ENCODE peak calls at places on chromosome 7, in six cellular contexts. I is HepG2, L is K562, K is suprapubic skin, A is stomach, X is GM12878. Z is an unnamed sample.

GRCh38 chr7:91352091-91352490 is 87.9 kb downstream of the FZD1 start:
- DNase-seq in L (no peak), A (no peak), X (no peak), K (no peak), I (no peak), Z (no peak)

GRCh38 chr7:131652934-131653333 is 96.5 kb upstream of the PODXL start:
- DNase-seq in K (no peak), L (no peak), X (no peak), A (no peak), I (no peak), Z (no peak)

GRCh38 chr7:2821161-2821841 is 22.8 kb downstream of the GNA12 start:
- DNase-seq in I (no peak), X (peak; percentile 53), A (no peak), L (no peak), K (no peak), Z (no peak)

GRCh38 chr7:98221611-98222532 is 10.6 kb downstream of the BHLHA15 start:
- DNase-seq in K (no peak), A (no peak), I (no peak), L (no peak), X (no peak), Z (no peak)

GRCh38 chr7:96823274-96823673 is 113.6 kb upstream of the SEM1 start:
- DNase-seq in I (no peak), K (no peak), A (no peak), L (no peak), X (no peak), Z (no peak)

GRCh38 chr7:80231719-80232118 is 97.1 kb downstream of the GNAI1 start:
- DNase-seq in X (no peak), L (no peak), A (no peak), K (no peak), I (no peak), Z (no peak)

GRCh38 chr7:148014473-148014872 is 576.1 kb upstream of the C7orf33 start:
- DNase-seq in K (no peak), L (no peak), X (no peak), I (no peak), A (no peak), Z (no peak)

GRCh38 chr7:148700693-148701092 is 2.0 kb downstream of the CUL1 start:
- DNase-seq in L (peak; percentile 60), X (no peak), I (no peak), A (no peak), K (no peak), Z (no peak)

GRCh38 chr7:25926891-25927625 is 224.9 kb upstream of the NFE2L3 start:
- DNase-seq in I (no peak), K (no peak), A (no peak), L (no peak), X (no peak), Z (no peak)

GRCh38 chr7:45145881-45146280 is 11.7 kb upstream of the RAMP3 start:
- DNase-seq in L (no peak), K (peak; percentile 62), A (no peak), I (no peak), X (no peak), Z (no peak)

GRCh38 chr7:6691103-6691502 is 15.6 kb downstream of the ZNF12 start:
- DNase-seq in L (no peak), I (no peak), X (no peak), A (no peak), K (no peak), Z (no peak)

GRCh38 chr7:121084748-121085336 is 96.3 kb downstream of the CPED1 start:
- DNase-seq in A (no peak), K (no peak), X (no peak), L (no peak), I (peak; percentile 24), Z (no peak)

GRCh38 chr7:108147031-108147563 is 16.9 kb upstream of the LAMB4 start:
- DNase-seq in I (no peak), K (no peak), A (no peak), L (no peak), X (no peak), Z (no peak)

GRCh38 chr7:20301311-20301939 is 29.3 kb upstream of the ITGB8 start:
- DNase-seq in L (no peak), X (no peak), A (no peak), I (no peak), K (no peak), Z (no peak)

GRCh38 chr7:65946895-65947294 is 35.1 kb downstream of the GUSB start:
- DNase-seq in L (no peak), K (peak; percentile 55), A (no peak), I (peak; percentile 45), X (no peak), Z (no peak)

GRCh38 chr7:6164491-6164890 is 107.9 kb downstream of the CYTH3 start:
- DNase-seq in I (no peak), L (peak; percentile 46), A (no peak), X (no peak), K (no peak), Z (no peak)

GRCh38 chr7:33300131-33300530 is 170.8 kb downstream of the BBS9 start:
- DNase-seq in A (no peak), K (no peak), L (no peak), I (no peak), X (no peak), Z (no peak)

GRCh38 chr7:157432541-157432956 is 95.7 kb downstream of the DNAJB6 start:
- DNase-seq in A (peak; percentile 24), L (peak; percentile 94), X (no peak), I (no peak), K (peak; percentile 65), Z (no peak)

GRCh38 chr7:20331912-20332317 is 1.2 kb downstream of the ITGB8 start:
- DNase-seq in I (no peak), X (no peak), L (no peak), K (no peak), A (no peak), Z (no peak)

GRCh38 chr7:77425151-77426051 is 9.3 kb upstream of the GSAP start:
- DNase-seq in I (peak; percentile 68), K (no peak), X (no peak), A (no peak), L (no peak), Z (no peak)

GRCh38 chr7:77238703-77239136 is 39.1 kb upstream of the FGL2 start:
- DNase-seq in A (no peak), K (no peak), I (no peak), X (no peak), L (no peak), Z (no peak)

GRCh38 chr7:151080091-151080521 is 503 bp downstream of the FASTK start:
- DNase-seq in I (no peak), A (no peak), K (no peak), L (peak; percentile 65), X (no peak), Z (no peak)

GRCh38 chr7:151079199-151079910 is 1.3 kb downstream of the FASTK start:
- DNase-seq in K (no peak), X (no peak), I (no peak), L (no peak), A (no peak), Z (no peak)

GRCh38 chr7:151077705-151078232 is 2.8 kb downstream of the FASTK start:
- DNase-seq in X (no peak), L (no peak), I (no peak), K (no peak), A (peak; percentile 66), Z (no peak)

GRCh38 chr7:151076863-151077704 is 3.5 kb downstream of the FASTK start:
- DNase-seq in X (no peak), A (peak; percentile 47), I (no peak), K (no peak), L (no peak), Z (no peak)

GRCh38 chr7:151078233-151079040 is 2.2 kb downstream of the FASTK start:
- DNase-seq in I (no peak), A (no peak), K (no peak), X (no peak), L (no peak), Z (no peak)
- TF ChIP-seq POLR2AphosphoS5 in I (no peak), A (no peak), K (no peak), X (peak; percentile 32), L (peak; percentile 50), Z (peak; percentile 52)

GRCh38 chr7:22911889-22912288 is 89.2 kb upstream of the TOMM7 start:
- DNase-seq in X (no peak), K (no peak), I (no peak), L (no peak), A (no peak), Z (no peak)
- TF ChIP-seq POLR2A in X (no peak), K (no peak), I (no peak), L (no peak), A (no peak), Z (no peak)

GRCh38 chr7:75914655-75915415 is at the start of gene POR:
- DNase-seq in K (peak; percentile 97), L (peak; percentile 97), X (peak; percentile 69), A (peak; percentile 96), I (peak; percentile 85), Z (peak; percentile 91)
- TF ChIP-seq POLR2AphosphoS5 in K (peak; percentile 95), L (peak; percentile 90), X (peak; percentile 99), A (peak; percentile 100), I (peak; percentile 99), Z (peak; percentile 98)

GRCh38 chr7:29988391-29989256 is 977 bp downstream of the SCRN1 start:
- DNase-seq in I (peak; percentile 57), K (peak; percentile 83), X (peak; percentile 63), A (peak; percentile 50), L (no peak), Z (peak; percentile 29)
- TF ChIP-seq POLR2A in I (no peak), K (no peak), X (peak; percentile 63), A (no peak), L (no peak), Z (peak; percentile 39)

GRCh38 chr7:39605087-39605486 is 18.3 kb upstream of the RALA start:
- DNase-seq in A (no peak), X (no peak), I (no peak), L (no peak), K (no peak), Z (no peak)
- TF ChIP-seq POLR2AphosphoS5 in A (peak; percentile 50), X (no peak), I (no peak), L (no peak), K (no peak), Z (no peak)

GRCh38 chr7:135083005-135083404 is 64.9 kb upstream of the TMEM140 start:
- DNase-seq in X (no peak), I (no peak), A (no peak), K (no peak), L (no peak), Z (no peak)
- TF ChIP-seq POLR2A in X (no peak), I (no peak), A (no peak), K (no peak), L (no peak), Z (no peak)

GRCh38 chr7:73831656-73832579 is 1.1 kb downstream of the CLDN4 start:
- DNase-seq in L (no peak), I (peak; percentile 58), X (no peak), A (peak; percentile 90), K (peak; percentile 87), Z (no peak)
- TF ChIP-seq POLR2AphosphoS5 in L (no peak), I (peak; percentile 5), X (no peak), A (peak; percentile 65), K (peak; percentile 46), Z (no peak)

Z was measured in GM12892.